ENCODE peak calls at places on chromosomes 1 and 21, in five cellular contexts. I is fibroblast of lung, V is osteocyte, U is BE2C, S is bronchial epithelial cell. B is an unnamed sample.

GRCh38 chr1:151133339-151133761 is 13.1 kb downstream of the SEMA6C start:
- DNase-seq in V (no peak), U (no peak), I (no peak), S (no peak), B (no peak)

GRCh38 chr1:97008226-97008625 is 286.6 kb downstream of the PTBP2 start:
- DNase-seq in I (no peak), S (no peak), U (no peak), V (no peak), B (no peak)

GRCh38 chr1:112722601-112723510 is 7.7 kb upstream of the PPM1J start:
- DNase-seq in V (no peak), U (no peak), S (no peak), I (peak), B (peak)

GRCh38 chr1:14576155-14576554 is 22.3 kb upstream of the KAZN start:
- DNase-seq in I (no peak), V (no peak), S (no peak), U (no peak), B (no peak)

GRCh38 chr1:18941221-18942141 is 15.0 kb downstream of the IFFO2 start:
- DNase-seq in S (peak), U (no peak), V (no peak), I (peak), B (no peak)

GRCh38 chr21:34593954-34594531 is 20.9 kb downstream of the RCAN1 start:
- DNase-seq in I (peak), V (no peak), S (no peak), U (no peak), B (no peak)

GRCh38 chr1:184483101-184483813 is 96.4 kb downstream of the C1orf21 start:
- DNase-seq in S (peak), I (peak), U (no peak), V (no peak), B (no peak)

GRCh38 chr1:232226197-232226681 is 403.7 kb downstream of the SIPA1L2 start:
- DNase-seq in V (no peak), I (peak), S (peak), U (no peak), B (no peak)

GRCh38 chr1:39363267-39363666 is 128.2 kb upstream of the BMP8A start:
- DNase-seq in V (no peak), S (no peak), I (no peak), U (no peak), B (no peak)

GRCh38 chr1:197451424-197451823 is 183.4 kb downstream of the CRB1 start:
- DNase-seq in U (no peak), I (peak), V (no peak), S (no peak), B (no peak)

GRCh38 chr1:62481681-62482080 is 44.8 kb downstream of the USP1 start:
- DNase-seq in S (no peak), I (no peak), U (no peak), V (no peak), B (no peak)

GRCh38 chr1:7454895-7455784 is 316.0 kb upstream of the VAMP3 start:
- DNase-seq in S (no peak), U (no peak), V (no peak), I (peak), B (no peak)

GRCh38 chr1:180926164-180926981 is 13.7 kb downstream of the KIAA1614 start:
- DNase-seq in V (peak), S (no peak), I (peak), U (peak), B (peak)

GRCh38 chr1:226586650-226587443 is 38.3 kb downstream of the STUM start:
- DNase-seq in S (no peak), V (no peak), I (no peak), U (no peak), B (no peak)

GRCh38 chr1:211697356-211697755 is 21.9 kb upstream of the NEK2 start:
- DNase-seq in S (no peak), I (no peak), V (no peak), U (peak), B (no peak)

GRCh38 chr21:20404915-20405314 is 593.3 kb upstream of the NCAM2 start:
- DNase-seq in I (no peak), S (no peak), U (no peak), V (no peak), B (no peak)
- TF ChIP-seq CTCF in I (no peak), S (no peak), U (no peak), V (no peak), B (no peak)

GRCh38 chr1:159919236-159919865 is 6.0 kb downstream of the TAGLN2 start:
- DNase-seq in U (no peak), I (no peak), S (no peak), V (no peak), B (no peak)
- TF ChIP-seq CTCF in U (no peak), I (no peak), S (no peak), V (no peak), B (no peak)

DNA sequence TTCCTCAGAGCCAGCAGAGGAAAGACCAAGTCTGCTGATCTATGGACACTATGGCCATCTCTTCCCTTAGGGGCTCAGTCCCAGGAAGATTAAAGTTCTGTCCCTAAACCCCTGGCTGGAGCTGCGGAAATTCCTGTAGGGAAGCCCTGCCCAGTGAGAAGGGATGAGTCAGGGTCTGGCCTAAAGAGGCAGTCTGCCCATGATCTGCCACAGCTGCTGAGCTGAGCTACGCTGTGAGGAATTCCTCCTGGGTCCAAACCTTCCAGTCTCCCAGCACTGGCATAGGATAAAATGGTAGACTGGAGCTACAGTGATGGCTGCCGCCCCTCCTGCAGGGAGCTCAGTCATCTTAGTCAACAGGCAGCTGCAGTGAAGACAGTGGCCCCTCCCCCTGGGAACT is 213.7 kb downstream of the BRINP2 start:
- DNase-seq in I (peak), V (no peak), U (no peak), S (peak), B (no peak)
- TF ChIP-seq CTCF in I (no peak), V (no peak), U (no peak), S (no peak), B (no peak)

GRCh38 chr1:21291184-21291583 is 921 bp upstream of the ECE1 start:
- DNase-seq in U (no peak), S (no peak), V (no peak), I (peak), B (no peak)

GRCh38 chr1:21289127-21289526 is 1.1 kb downstream of the ECE1 start:
- DNase-seq in V (no peak), I (no peak), S (no peak), U (no peak), B (no peak)

GRCh38 chr1:21287905-21288514 is 2.3 kb downstream of the ECE1 start:
- DNase-seq in U (no peak), V (no peak), I (no peak), S (no peak), B (no peak)

GRCh38 chr1:21290546-21290944 is 282 bp upstream of the ECE1 start:
- DNase-seq in V (no peak), S (no peak), U (no peak), I (no peak), B (no peak)

GRCh38 chr1:21289700-21290545 is at the start of gene ECE1:
- DNase-seq in S (no peak), U (no peak), V (no peak), I (no peak), B (peak)
- TF ChIP-seq CTCF in S (no peak), U (no peak), V (no peak), I (no peak), B (no peak)

GRCh38 chr1:160137216-160137862 is 14.1 kb upstream of the ATP1A4 start:
- DNase-seq in U (no peak), V (no peak), I (no peak), S (no peak), B (no peak)
- TF ChIP-seq CTCF in U (no peak), V (no peak), I (no peak), S (no peak), B (no peak)

DNA sequence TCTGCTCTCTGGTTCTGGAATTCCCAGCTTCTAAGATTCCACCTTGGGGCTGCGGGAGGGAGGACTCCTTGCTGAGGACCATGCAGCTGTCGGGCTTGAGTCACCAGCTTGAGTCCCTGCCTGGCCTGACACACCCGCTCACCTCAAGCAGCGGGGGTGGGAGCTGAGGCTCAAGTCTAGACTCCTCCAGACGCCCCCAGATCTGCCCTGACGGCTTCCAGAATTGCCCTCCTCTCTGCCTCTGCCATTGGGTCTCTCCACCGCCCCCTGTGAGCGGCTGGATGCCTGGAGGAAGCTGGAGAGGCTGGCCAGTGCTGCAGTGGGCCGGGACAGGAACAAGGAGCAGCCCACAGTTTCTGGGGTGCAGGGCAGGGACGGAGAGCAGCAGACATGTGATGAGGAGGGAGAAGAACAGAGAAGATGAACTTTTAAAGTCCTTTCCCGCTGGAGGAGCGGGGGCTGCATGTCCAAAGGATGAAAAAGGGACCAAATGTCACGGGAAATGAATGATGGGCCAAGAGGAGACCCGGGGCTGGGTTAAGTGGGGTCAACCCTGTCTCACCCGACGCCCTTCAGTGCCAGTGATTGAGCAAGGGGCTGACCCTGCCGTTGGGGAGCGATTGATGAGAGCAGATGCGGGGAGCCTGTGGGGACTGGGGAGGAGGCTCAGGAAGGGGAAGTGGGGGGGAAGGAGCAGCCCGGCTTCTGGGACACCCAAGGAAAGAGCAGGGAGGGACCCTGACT is 13.5 kb downstream of the CRABP2 start:
- DNase-seq in U (peak), V (no peak), S (peak), I (no peak), B (peak)
- TF ChIP-seq CTCF in U (peak), V (peak), S (no peak), I (peak), B (no peak)

B was measured in nephron progenitor cell.